ENCODE peak calls at places on chromosomes 5 and 9, in four cellular contexts. One of them, this sample, is unnamed.

GRCh38 chr9:131707677-131708612 is 31.9 kb downstream of the RAPGEF1 start:
- DNase-seq in H9: no peak
- DNase-seq in neuronal stem cell: no peak
- DNase-seq in trophoblast cell: peak
- DNase-seq in this sample: no peak

GRCh38 chr9:107243757-107244156 is 39.3 kb upstream of the RAD23B start:
- DNase-seq in neuronal stem cell: no peak
- DNase-seq in trophoblast cell: peak
- DNase-seq in H9: no peak
- DNase-seq in this sample: no peak

GRCh38 chr9:811101-811531 is 30.4 kb upstream of the DMRT1 start:
- DNase-seq in neuronal stem cell: no peak
- DNase-seq in trophoblast cell: peak
- DNase-seq in H9: no peak
- DNase-seq in this sample: no peak

GRCh38 chr5:80825780-80826460 is 134.2 kb upstream of the RASGRF2 start:
- DNase-seq in H9: no peak
- DNase-seq in trophoblast cell: no peak
- DNase-seq in neuronal stem cell: no peak
- DNase-seq in this sample: no peak

GRCh38 chr9:19137282-19137681 is 10.0 kb upstream of the PLIN2 start:
- DNase-seq in trophoblast cell: no peak
- DNase-seq in H9: no peak
- DNase-seq in neuronal stem cell: no peak
- DNase-seq in this sample: no peak

GRCh38 chr5:134114886-134115805 is 665 bp downstream of the TCF7 start:
- DNase-seq in trophoblast cell: peak
- DNase-seq in H9: peak
- DNase-seq in neuronal stem cell: no peak
- DNase-seq in this sample: peak

GRCh38 chr9:13026956-13027355 is 252.1 kb downstream of the LURAP1L start:
- DNase-seq in H9: no peak
- DNase-seq in neuronal stem cell: no peak
- DNase-seq in trophoblast cell: no peak
- DNase-seq in this sample: no peak

GRCh38 chr9:137294684-137295312 is 7.3 kb downstream of the NRARP start:
- DNase-seq in neuronal stem cell: no peak
- DNase-seq in trophoblast cell: peak
- DNase-seq in H9: peak
- DNase-seq in this sample: no peak

GRCh38 chr5:163163858-163164257 is 273.5 kb upstream of the CCNG1 start:
- DNase-seq in neuronal stem cell: no peak
- DNase-seq in H9: no peak
- DNase-seq in trophoblast cell: no peak
- DNase-seq in this sample: no peak

GRCh38 chr5:119323630-119324000 is 32.2 kb upstream of the TNFAIP8 start:
- DNase-seq in neuronal stem cell: no peak
- DNase-seq in trophoblast cell: peak
- DNase-seq in H9: no peak
- DNase-seq in this sample: no peak

GRCh38 chr9:9791621-9792020 is 821.2 kb downstream of the PTPRD start:
- DNase-seq in H9: no peak
- DNase-seq in neuronal stem cell: no peak
- DNase-seq in trophoblast cell: peak
- DNase-seq in this sample: no peak

GRCh38 chr9:27673626-27674025 is 100.3 kb upstream of the C9orf72 start:
- DNase-seq in H9: no peak
- DNase-seq in trophoblast cell: peak
- DNase-seq in neuronal stem cell: no peak
- DNase-seq in this sample: no peak

GRCh38 chr5:137778772-137779564 is 24.8 kb upstream of the HNRNPA0 start:
- DNase-seq in neuronal stem cell: peak
- DNase-seq in trophoblast cell: peak
- DNase-seq in H9: no peak
- DNase-seq in this sample: no peak

GRCh38 chr9:128081052-128081451 is 13.0 kb downstream of the SLC25A25 start:
- DNase-seq in H9: no peak
- DNase-seq in neuronal stem cell: no peak
- DNase-seq in trophoblast cell: no peak
- DNase-seq in this sample: no peak

GRCh38 chr5:176660860-176661641 is 13.8 kb downstream of the TSPAN17 start:
- DNase-seq in trophoblast cell: peak
- DNase-seq in H9: peak
- DNase-seq in neuronal stem cell: peak
- DNase-seq in this sample: peak

GRCh38 chr5:131379071-131379538 is 115.3 kb downstream of the CDC42SE2 start:
- DNase-seq in neuronal stem cell: no peak
- DNase-seq in H9: no peak
- DNase-seq in trophoblast cell: no peak
- DNase-seq in this sample: no peak

GRCh38 chr9:127417130-127418036 is 6.8 kb upstream of the ZNF79 start:
- DNase-seq in neuronal stem cell: no peak
- DNase-seq in H9: no peak
- DNase-seq in trophoblast cell: peak
- DNase-seq in this sample: no peak

GRCh38 chr5:69265931-69266330 is 31.2 kb downstream of the CDK7 start:
- DNase-seq in trophoblast cell: peak
- DNase-seq in neuronal stem cell: peak
- DNase-seq in H9: peak
- DNase-seq in this sample: peak

GRCh38 chr5:98085593-98085992 is 687.9 kb upstream of the RGMB start:
- DNase-seq in H9: no peak
- DNase-seq in neuronal stem cell: no peak
- DNase-seq in trophoblast cell: no peak
- DNase-seq in this sample: no peak

GRCh38 chr9:80467632-80468031 is 895.9 kb downstream of the TLE4 start:
- DNase-seq in H9: no peak
- DNase-seq in trophoblast cell: no peak
- DNase-seq in neuronal stem cell: no peak
- DNase-seq in this sample: no peak

GRCh38 chr5:140293091-140293996 is 9.6 kb downstream of the PFDN1 start:
- DNase-seq in neuronal stem cell: no peak
- DNase-seq in trophoblast cell: no peak
- DNase-seq in H9: no peak
- DNase-seq in this sample: no peak

GRCh38 chr5:88290801-88291200 is 22.2 kb upstream of the TMEM161B start:
- DNase-seq in trophoblast cell: no peak
- DNase-seq in neuronal stem cell: no peak
- DNase-seq in H9: no peak
- DNase-seq in this sample: no peak

GRCh38 chr9:92191801-92192200 is 76.6 kb upstream of the SPTLC1 start:
- DNase-seq in trophoblast cell: peak
- DNase-seq in neuronal stem cell: no peak
- DNase-seq in H9: no peak
- DNase-seq in this sample: no peak

GRCh38 chr5:2754621-2755370 is 3.3 kb upstream of the IRX2 start:
- DNase-seq in trophoblast cell: no peak
- DNase-seq in H9: no peak
- DNase-seq in neuronal stem cell: no peak
- DNase-seq in this sample: peak

GRCh38 chr5:32202394-32202793 is 28.3 kb upstream of the GOLPH3 start:
- DNase-seq in neuronal stem cell: no peak
- DNase-seq in trophoblast cell: no peak
- DNase-seq in H9: no peak
- DNase-seq in this sample: no peak

GRCh38 chr9:129701054-129701453 is 35.6 kb downstream of the PRRX2 start:
- DNase-seq in neuronal stem cell: no peak
- DNase-seq in H9: no peak
- DNase-seq in trophoblast cell: no peak
- DNase-seq in this sample: no peak
- H4K91ac ChIP-seq in neuronal stem cell: no peak
- H4K91ac ChIP-seq in H9: no peak
- H4K91ac ChIP-seq in trophoblast cell: no peak
- H4K91ac ChIP-seq in this sample: no peak

GRCh38 chr9:125375820-125376219 is 114.2 kb downstream of the GAPVD1 start:
- DNase-seq in H9: no peak
- DNase-seq in trophoblast cell: no peak
- DNase-seq in neuronal stem cell: no peak
- DNase-seq in this sample: no peak

GRCh38 chr9:125370786-125371185 is 109.2 kb downstream of the GAPVD1 start:
- DNase-seq in neuronal stem cell: no peak
- DNase-seq in trophoblast cell: no peak
- DNase-seq in H9: no peak
- DNase-seq in this sample: no peak

GRCh38 chr9:125376261-125377226 is 114.9 kb downstream of the GAPVD1 start:
- DNase-seq in trophoblast cell: no peak
- DNase-seq in neuronal stem cell: no peak
- DNase-seq in H9: no peak
- DNase-seq in this sample: no peak

GRCh38 chr9:125374443-125375309 is 113.0 kb downstream of the GAPVD1 start:
- DNase-seq in neuronal stem cell: peak
- DNase-seq in trophoblast cell: peak
- DNase-seq in H9: peak
- DNase-seq in this sample: peak

GRCh38 chr9:125372441-125373226 is 111.0 kb downstream of the GAPVD1 start:
- DNase-seq in neuronal stem cell: no peak
- DNase-seq in trophoblast cell: no peak
- DNase-seq in H9: no peak
- DNase-seq in this sample: no peak
- H4K91ac ChIP-seq in neuronal stem cell: no peak
- H4K91ac ChIP-seq in trophoblast cell: no peak
- H4K91ac ChIP-seq in H9: no peak
- H4K91ac ChIP-seq in this sample: no peak

DNA sequence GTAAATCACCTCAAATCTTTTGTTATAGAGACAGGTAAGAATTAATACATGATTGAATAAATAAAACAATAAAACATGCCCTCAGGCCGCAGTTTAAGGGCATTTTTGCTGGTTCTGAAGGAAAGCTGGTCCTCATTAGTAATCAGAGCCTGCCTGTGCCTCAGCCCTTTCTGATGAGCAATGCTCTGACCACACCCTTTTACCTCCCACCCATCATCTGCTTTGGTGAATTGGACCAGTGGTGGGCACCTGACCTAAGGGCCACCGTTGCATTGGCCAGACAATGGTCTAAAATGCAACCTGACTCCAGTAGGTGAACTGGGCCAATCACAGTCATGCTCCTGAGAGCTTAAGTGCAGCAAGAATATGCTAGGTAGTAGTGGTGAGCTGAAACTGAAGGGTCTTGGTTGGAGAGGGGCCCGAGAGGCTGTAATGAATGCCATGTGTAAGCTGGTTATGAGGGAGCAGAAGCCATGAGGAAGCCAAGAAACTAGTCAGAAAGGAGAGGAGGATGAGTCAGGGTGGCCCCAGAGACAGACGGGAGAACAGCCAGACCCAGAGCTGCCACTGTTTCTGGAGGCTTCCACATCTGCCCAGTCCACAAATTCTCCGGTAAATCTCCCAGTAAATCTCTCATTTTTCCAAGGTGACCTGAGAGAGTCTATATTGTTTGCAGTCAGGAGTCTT is 45.5 kb upstream of the ZSWIM6 start:
- DNase-seq in neuronal stem cell: no peak
- DNase-seq in trophoblast cell: no peak
- DNase-seq in H9: no peak
- DNase-seq in this sample: no peak
- H4K91ac ChIP-seq in neuronal stem cell: peak
- H4K91ac ChIP-seq in trophoblast cell: no peak
- H4K91ac ChIP-seq in H9: no peak
- H4K91ac ChIP-seq in this sample: no peak

DNA sequence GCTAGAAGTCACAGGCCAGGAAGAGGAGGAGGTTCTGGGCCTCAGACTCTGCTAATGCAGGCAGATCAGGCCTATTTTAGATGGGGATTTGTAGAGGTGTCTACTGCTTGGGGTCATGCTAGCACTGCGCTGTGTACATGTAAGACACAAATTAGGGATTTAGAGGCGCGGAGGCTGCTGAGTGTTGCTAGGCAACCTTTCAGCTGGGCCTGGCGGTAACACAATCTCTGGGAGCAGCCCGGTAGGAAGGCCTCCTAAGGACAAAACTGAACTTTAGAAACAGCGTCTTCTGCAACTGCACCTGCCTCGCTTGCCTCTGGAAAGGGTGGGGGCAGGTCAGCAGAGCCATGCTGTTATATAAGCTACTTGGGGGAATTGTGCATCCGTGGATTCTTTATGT is 147.9 kb downstream of the MACROH2A1 start:
- DNase-seq in neuronal stem cell: peak
- DNase-seq in H9: peak
- DNase-seq in trophoblast cell: no peak
- DNase-seq in this sample: no peak
- H4K91ac ChIP-seq in neuronal stem cell: no peak
- H4K91ac ChIP-seq in H9: no peak
- H4K91ac ChIP-seq in trophoblast cell: no peak
- H4K91ac ChIP-seq in this sample: no peak

GRCh38 chr9:110141118-110141797 is 66.7 kb downstream of the C9orf152 start:
- DNase-seq in H9: no peak
- DNase-seq in trophoblast cell: peak
- DNase-seq in neuronal stem cell: no peak
- DNase-seq in this sample: no peak
- H4K91ac ChIP-seq in H9: no peak
- H4K91ac ChIP-seq in trophoblast cell: no peak
- H4K91ac ChIP-seq in neuronal stem cell: no peak
- H4K91ac ChIP-seq in this sample: no peak

GRCh38 chr5:148972396-148972795 is 90.5 kb downstream of the SH3TC2 start:
- DNase-seq in H9: no peak
- DNase-seq in neuronal stem cell: no peak
- DNase-seq in trophoblast cell: peak
- DNase-seq in this sample: no peak
- H4K91ac ChIP-seq in H9: no peak
- H4K91ac ChIP-seq in neuronal stem cell: no peak
- H4K91ac ChIP-seq in trophoblast cell: peak
- H4K91ac ChIP-seq in this sample: no peak

GRCh38 chr5:74376187-74376586 is 264.3 kb downstream of the ENC1 start:
- DNase-seq in trophoblast cell: no peak
- DNase-seq in H9: no peak
- DNase-seq in neuronal stem cell: no peak
- DNase-seq in this sample: no peak

GRCh38 chr5:74372051-74372450 is 268.5 kb downstream of the ENC1 start:
- DNase-seq in trophoblast cell: no peak
- DNase-seq in H9: no peak
- DNase-seq in neuronal stem cell: no peak
- DNase-seq in this sample: no peak

GRCh38 chr5:74372502-74373445 is 267.8 kb downstream of the ENC1 start:
- DNase-seq in H9: no peak
- DNase-seq in neuronal stem cell: no peak
- DNase-seq in trophoblast cell: no peak
- DNase-seq in this sample: no peak

GRCh38 chr5:74375271-74375670 is 265.3 kb downstream of the ENC1 start:
- DNase-seq in H9: no peak
- DNase-seq in trophoblast cell: peak
- DNase-seq in neuronal stem cell: no peak
- DNase-seq in this sample: no peak

DNA sequence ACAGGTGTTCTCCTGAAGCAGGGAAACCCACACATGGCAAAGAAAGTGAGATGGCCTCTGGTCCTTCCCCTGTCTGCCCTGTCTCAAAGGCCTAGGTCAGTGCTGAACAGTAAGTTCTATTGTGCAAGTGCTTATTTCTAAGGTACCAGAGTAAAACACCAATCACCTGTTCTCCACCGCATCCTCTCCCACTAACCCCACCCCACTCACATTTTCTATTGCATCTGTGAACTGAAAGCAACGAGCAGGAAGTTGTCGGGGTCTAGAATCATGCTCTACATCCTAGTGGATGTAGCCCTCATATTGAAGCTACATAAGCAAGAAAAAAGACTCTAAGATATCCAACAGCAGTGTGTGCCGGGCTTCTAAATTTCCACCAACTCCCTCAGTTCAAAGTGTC is 265.9 kb downstream of the ENC1 start:
- DNase-seq in neuronal stem cell: no peak
- DNase-seq in H9: no peak
- DNase-seq in trophoblast cell: no peak
- DNase-seq in this sample: no peak
- H4K91ac ChIP-seq in neuronal stem cell: no peak
- H4K91ac ChIP-seq in H9: no peak
- H4K91ac ChIP-seq in trophoblast cell: peak
- H4K91ac ChIP-seq in this sample: no peak

GRCh38 chr5:167716376-167716775 is 575.1 kb upstream of the WWC1 start:
- DNase-seq in trophoblast cell: no peak
- DNase-seq in neuronal stem cell: no peak
- DNase-seq in H9: no peak
- DNase-seq in this sample: no peak
- H4K91ac ChIP-seq in trophoblast cell: no peak
- H4K91ac ChIP-seq in neuronal stem cell: no peak
- H4K91ac ChIP-seq in H9: no peak
- H4K91ac ChIP-seq in this sample: no peak